ENCODE peak calls at places on chromosomes 11 and 22, in seven cellular contexts. A is mesenchymal stem cell, Y is neuronal stem cell, J is mesendoderm, C is trophoblast cell, R is H1, F is IMR-90. E is an unnamed sample. For H3K4me1, the result is how much of the 10 kb centered on the place peaks cover.

GRCh38 chr11:78110830-78111229 is 28.6 kb downstream of the ALG8 start:
- DNase-seq in A (no peak), Y (no peak), J (no peak), C (peak), R (no peak), F (peak), E (no peak)

GRCh38 chr22:50012201-50013181 is at the start of gene IL17REL:
- DNase-seq in A (peak), Y (no peak), J (peak), C (peak), R (peak), F (peak), E (peak)

GRCh38 chr11:1481483-1481825 is 5.1 kb downstream of the MOB2 start:
- DNase-seq in A (no peak), Y (no peak), J (no peak), C (no peak), R (no peak), F (no peak), E (no peak)

GRCh38 chr11:35619030-35619753 is 932 bp downstream of the FJX1 start:
- DNase-seq in A (peak), Y (peak), J (peak), C (peak), R (peak), F (peak), E (peak)

GRCh38 chr11:95108159-95108611 is 18.5 kb downstream of the ENDOD1 start:
- DNase-seq in A (peak), Y (no peak), J (peak), C (peak), R (no peak), F (peak), E (no peak)

GRCh38 chr11:8038393-8038792 is 42.6 kb upstream of the TUB start:
- DNase-seq in A (no peak), Y (peak), J (peak), C (no peak), R (peak), F (no peak), E (no peak)

GRCh38 chr11:100563541-100564280 is 123.4 kb upstream of the ARHGAP42 start:
- DNase-seq in A (peak), Y (no peak), J (peak), C (no peak), R (no peak), F (peak), E (no peak)

GRCh38 chr22:43831561-43832392 is 19.7 kb upstream of the EFCAB6 start:
- DNase-seq in A (no peak), Y (no peak), J (no peak), C (no peak), R (no peak), F (no peak), E (no peak)

GRCh38 chr22:48640890-48641771 is 1186.5 kb downstream of the BRD1 start:
- DNase-seq in A (no peak), Y (no peak), J (no peak), C (no peak), R (no peak), F (no peak), E (no peak)

GRCh38 chr11:17385492-17385891 is 3.0 kb downstream of the KCNJ11 start:
- DNase-seq in A (no peak), Y (no peak), J (no peak), C (no peak), R (no peak), F (no peak), E (no peak)
- H3K4ac ChIP-seq in A (no peak), Y (no peak), J (no peak), C (no peak), R (no peak), F (no peak), E (no peak)

DNA sequence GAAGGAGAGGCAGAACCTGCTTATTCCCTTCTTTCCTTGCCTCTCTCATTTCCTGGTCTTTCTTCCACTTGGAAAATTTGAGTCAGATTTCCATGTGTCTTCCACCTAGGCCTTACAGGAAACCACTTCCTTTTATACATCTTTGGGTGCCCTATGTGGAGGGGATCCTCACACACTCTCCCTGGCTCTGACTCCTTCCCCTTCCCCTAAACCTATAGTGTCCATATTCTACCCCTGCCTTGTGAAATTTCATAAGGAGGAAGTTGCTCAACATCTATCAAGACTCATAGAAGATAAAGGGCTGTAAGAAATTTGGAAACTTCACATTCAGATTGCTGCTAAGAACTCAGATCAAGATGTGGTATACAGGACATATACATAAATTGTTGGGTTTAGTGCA is 20.4 kb downstream of the TUG1 start:
- DNase-seq in A (no peak), Y (no peak), J (no peak), C (no peak), R (no peak), F (no peak), E (no peak)
- H3K27ac ChIP-seq in A (no peak), Y (no peak), J (no peak), C (no peak), R (no peak), F (no peak), E (no peak)

GRCh38 chr11:122711831-122712378 is 56.4 kb downstream of the UBASH3B start:
- DNase-seq in A (peak), Y (no peak), J (peak), C (no peak), R (no peak), F (no peak), E (no peak)

GRCh38 chr11:122714484-122714883 is 59.0 kb downstream of the UBASH3B start:
- DNase-seq in A (no peak), Y (no peak), J (no peak), C (no peak), R (no peak), F (no peak), E (no peak)

GRCh38 chr11:122711362-122711761 is 55.8 kb downstream of the UBASH3B start:
- DNase-seq in A (no peak), Y (no peak), J (no peak), C (peak), R (no peak), F (no peak), E (no peak)

GRCh38 chr11:122715883-122716282 is 60.4 kb downstream of the UBASH3B start:
- DNase-seq in A (peak), Y (no peak), J (no peak), C (no peak), R (no peak), F (no peak), E (no peak)

GRCh38 chr11:122714021-122714420 is 58.5 kb downstream of the UBASH3B start:
- DNase-seq in A (no peak), Y (no peak), J (no peak), C (no peak), R (no peak), F (no peak), E (no peak)
- H3K4me1 ChIP-seq in A (under half), Y (under half), J (under half), C (under half), R (under half), F (under half), E (under half)

GRCh38 chr11:110362916-110363574 is 66.6 kb upstream of the RDX start:
- DNase-seq in A (peak), Y (peak), J (peak), C (peak), R (no peak), F (no peak), E (peak)

GRCh38 chr11:110367571-110367970 is 62.2 kb upstream of the FDX1 start:
- DNase-seq in A (no peak), Y (no peak), J (no peak), C (peak), R (no peak), F (no peak), E (no peak)

DNA sequence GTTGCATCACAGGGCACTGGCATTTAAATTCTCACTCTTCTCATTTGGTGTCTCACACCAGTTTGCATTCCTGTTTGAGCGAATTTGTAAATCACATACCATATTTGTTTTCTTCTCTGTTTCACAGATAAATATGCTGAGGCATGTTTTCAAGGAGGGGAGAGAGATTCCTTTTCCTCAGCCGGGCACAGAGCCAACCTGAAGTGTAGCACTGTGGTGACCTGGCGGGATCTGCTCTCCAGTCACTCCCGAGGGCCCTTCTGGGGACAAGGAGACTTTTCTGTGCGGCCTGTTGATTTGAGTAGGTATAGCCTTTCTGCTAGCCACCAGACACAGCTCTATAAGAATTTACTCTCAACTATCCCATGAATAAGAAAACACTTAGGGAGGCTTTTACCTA is 63.5 kb upstream of the FDX1 start:
- DNase-seq in A (peak), Y (no peak), J (no peak), C (peak), R (no peak), F (peak), E (no peak)
- H3K4ac ChIP-seq in A (no peak), Y (no peak), J (no peak), C (no peak), R (no peak), F (peak), E (no peak)

GRCh38 chr22:40609216-40609615 is 27.3 kb downstream of the MRTFA start:
- DNase-seq in A (no peak), Y (no peak), J (no peak), C (no peak), R (no peak), F (no peak), E (no peak)

GRCh38 chr22:40607506-40607905 is 29.0 kb downstream of the MRTFA start:
- DNase-seq in A (no peak), Y (no peak), J (no peak), C (no peak), R (no peak), F (no peak), E (no peak)

GRCh38 chr22:40603088-40603605 is 33.4 kb downstream of the MRTFA start:
- DNase-seq in A (peak), Y (no peak), J (no peak), C (peak), R (no peak), F (peak), E (no peak)

GRCh38 chr22:40605676-40606250 is 30.8 kb downstream of the MRTFA start:
- DNase-seq in A (no peak), Y (no peak), J (no peak), C (peak), R (no peak), F (peak), E (no peak)

GRCh38 chr22:40606306-40606705 is 30.2 kb downstream of the MRTFA start:
- DNase-seq in A (no peak), Y (no peak), J (no peak), C (no peak), R (no peak), F (no peak), E (no peak)
- H3K27ac ChIP-seq in A (no peak), Y (no peak), J (no peak), C (no peak), R (no peak), F (no peak), E (no peak)

GRCh38 chr11:64876835-64877341 is 1.5 kb downstream of the EHD1 start:
- DNase-seq in A (peak), Y (no peak), J (peak), C (peak), R (no peak), F (peak), E (no peak)
- H3K4me1 ChIP-seq in A (under half), Y (under half), J (under half), C (under half), R (under half), F (under half), E (under half)

DNA sequence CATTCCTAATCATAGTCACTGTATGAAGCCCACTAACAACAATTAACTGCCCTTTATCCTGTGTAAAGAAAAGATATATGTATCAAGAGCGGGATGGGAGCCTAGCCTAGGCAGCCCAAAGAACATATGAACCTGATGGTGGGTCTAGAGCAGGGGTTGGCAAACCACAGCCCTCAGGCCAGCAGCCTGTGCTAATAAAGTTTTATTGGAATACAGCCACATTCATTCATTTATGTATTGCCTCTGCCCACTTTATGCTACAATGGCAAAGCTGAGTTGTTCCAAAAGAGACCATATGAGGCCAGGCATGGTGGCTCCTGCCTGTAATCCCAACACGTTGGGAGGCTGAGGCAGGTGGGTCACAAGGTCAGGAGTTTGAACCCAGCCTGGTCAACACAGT is 13.5 kb downstream of the PRR14L start:
- DNase-seq in A (no peak), Y (no peak), J (no peak), C (no peak), R (no peak), F (no peak), E (no peak)
- H3K4ac ChIP-seq in A (no peak), Y (no peak), J (no peak), C (peak), R (no peak), F (no peak), E (no peak)

GRCh38 chr22:32576553-32577255 is 102.1 kb downstream of the FBXO7 start:
- DNase-seq in A (no peak), Y (no peak), J (peak), C (no peak), R (no peak), F (no peak), E (no peak)

GRCh38 chr22:32574957-32575893 is 100.6 kb downstream of the FBXO7 start:
- DNase-seq in A (no peak), Y (no peak), J (no peak), C (no peak), R (no peak), F (no peak), E (no peak)

GRCh38 chr22:32573991-32574390 is 99.4 kb downstream of the FBXO7 start:
- DNase-seq in A (no peak), Y (no peak), J (no peak), C (no peak), R (no peak), F (no peak), E (no peak)

GRCh38 chr22:32572741-32573140 is 98.1 kb downstream of the FBXO7 start:
- DNase-seq in A (no peak), Y (no peak), J (no peak), C (no peak), R (no peak), F (peak), E (no peak)

GRCh38 chr22:32574397-32574796 is 99.8 kb downstream of the FBXO7 start:
- DNase-seq in A (no peak), Y (no peak), J (peak), C (no peak), R (no peak), F (no peak), E (no peak)
- H3K27ac ChIP-seq in A (no peak), Y (no peak), J (no peak), C (no peak), R (no peak), F (no peak), E (no peak)

GRCh38 chr22:26672590-26673468 is 15.4 kb downstream of the MIAT start:
- DNase-seq in A (peak), Y (peak), J (peak), C (peak), R (peak), F (peak), E (peak)

GRCh38 chr22:26674211-26675190 is 17.1 kb downstream of the MIAT start:
- DNase-seq in A (no peak), Y (no peak), J (no peak), C (no peak), R (no peak), F (no peak), E (no peak)

GRCh38 chr22:26672060-26672471 is 14.7 kb downstream of the MIAT start:
- DNase-seq in A (no peak), Y (no peak), J (no peak), C (no peak), R (no peak), F (no peak), E (no peak)

GRCh38 chr22:26671317-26672059 is 14.1 kb downstream of the MIAT start:
- DNase-seq in A (no peak), Y (no peak), J (no peak), C (no peak), R (no peak), F (no peak), E (no peak)

DNA sequence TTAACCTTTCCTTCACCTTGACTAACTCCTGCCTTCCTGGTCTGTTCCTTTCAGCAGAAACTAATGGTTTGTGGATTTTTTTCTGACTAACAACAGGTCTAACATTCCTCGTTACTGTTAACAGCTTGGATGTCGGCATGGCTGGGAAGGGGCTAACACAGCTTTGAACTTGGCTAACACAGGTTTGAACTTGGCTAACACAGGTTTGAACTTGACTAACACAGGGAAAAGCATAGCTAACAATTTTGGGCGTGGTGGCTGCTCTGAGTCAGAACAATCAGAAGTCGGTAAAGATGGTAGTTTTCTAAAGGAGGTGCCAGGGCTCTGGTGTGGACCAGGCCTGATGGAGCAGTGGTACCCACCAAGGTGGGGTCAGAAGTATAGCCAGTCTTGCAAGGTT is 16.1 kb downstream of the MIAT start:
- DNase-seq in A (peak), Y (no peak), J (no peak), C (peak), R (no peak), F (no peak), E (no peak)
- H3K4me1 ChIP-seq in A (under half), Y (under half), J (under half), C (under half), R (under half), F (under half), E (under half)

GRCh38 chr11:123800041-123800440 is 6.1 kb downstream of the OR6M1 start:
- DNase-seq in A (no peak), Y (no peak), J (no peak), C (no peak), R (no peak), F (no peak), E (no peak)
- H3K4ac ChIP-seq in A (no peak), Y (no peak), J (no peak), C (no peak), R (no peak), F (no peak), E (no peak)

E was measured in H9.